ENCODE peak calls at places on chromosomes 7 and 10, in ten cellular contexts. X is CD4-positive, alpha-beta T cell; J is Peyer's patch; A is WERI-Rb-1; V is PC-9; K is PC-3; P is body of pancreas; Z is right cardiac atrium; G is NT2/D1; R is heart left ventricle. C is an unnamed sample.
A peak's percentile ranks its signal among the peaks of the same experiment; 100 is the strongest.

GRCh38 chr10:88530629-88531382 is 52.3 kb downstream of the RNLS start:
- DNase-seq in X (no peak), J (no peak), A (no peak), V (no peak), K (no peak), P (no peak), Z (no peak), G (no peak), R (no peak), C (no peak)

GRCh38 chr10:78860260-78860914 is 208.4 kb upstream of the ZMIZ1 start:
- DNase-seq in X (no peak), J (no peak), A (no peak), V (peak; percentile 18), K (no peak), P (no peak), Z (no peak), G (no peak), R (no peak), C (peak; percentile 5)

GRCh38 chr10:75202321-75203096 is 8.1 kb upstream of the VDAC2 start:
- DNase-seq in X (no peak), J (no peak), A (no peak), V (no peak), K (peak; percentile 86), P (no peak), Z (peak; percentile 82), G (no peak), R (peak; percentile 87), C (peak; percentile 48)

GRCh38 chr7:29987821-29988317 is 1.7 kb downstream of the SCRN1 start:
- DNase-seq in X (no peak), J (peak; percentile 19), A (no peak), V (peak; percentile 98), K (peak; percentile 94), P (peak; percentile 17), Z (no peak), G (no peak), R (no peak), C (no peak)

GRCh38 chr7:31033674-31034073 is 18.4 kb upstream of the ADCYAP1R1 start:
- DNase-seq in X (no peak), J (no peak), A (no peak), V (no peak), K (no peak), P (no peak), Z (no peak), G (no peak), R (no peak), C (no peak)

GRCh38 chr10:34008641-34009040 is 674.2 kb upstream of the NRP1 start:
- DNase-seq in X (no peak), J (no peak), A (no peak), V (no peak), K (no peak), P (no peak), Z (no peak), G (peak; percentile 48), R (no peak), C (no peak)

GRCh38 chr7:98357751-98358161 is 43.1 kb downstream of the BAIAP2L1 start:
- DNase-seq in X (no peak), J (no peak), A (no peak), V (peak; percentile 44), K (peak; percentile 63), P (peak; percentile 70), Z (no peak), G (no peak), R (no peak), C (peak; percentile 52)

GRCh38 chr7:142362349-142362748 is 104.5 kb upstream of the PRSS58 start:
- DNase-seq in X (no peak), J (no peak), A (no peak), V (no peak), K (no peak), P (no peak), Z (no peak), G (no peak), R (no peak), C (no peak)

GRCh38 chr7:94445696-94446194 is 51.0 kb downstream of the COL1A2 start:
- DNase-seq in X (no peak), J (no peak), A (no peak), V (no peak), K (no peak), P (no peak), Z (no peak), G (no peak), R (no peak), C (no peak)

GRCh38 chr7:2037805-2038635 is 194.7 kb downstream of the MAD1L1 start:
- DNase-seq in X (peak; percentile 31), J (no peak), A (peak; percentile 43), V (no peak), K (no peak), P (peak; percentile 68), Z (peak; percentile 60), G (no peak), R (no peak), C (no peak)

GRCh38 chr7:39688611-39689485 is 65.5 kb downstream of the RALA start:
- DNase-seq in X (no peak), J (no peak), A (no peak), V (no peak), K (peak; percentile 49), P (no peak), Z (no peak), G (no peak), R (no peak), C (no peak)

GRCh38 chr10:28008054-28008453 is 9.2 kb upstream of the ODAD2 start:
- DNase-seq in X (no peak), J (no peak), A (no peak), V (no peak), K (peak; percentile 23), P (no peak), Z (no peak), G (no peak), R (no peak), C (no peak)

GRCh38 chr10:34015700-34016099 is 681.2 kb upstream of the NRP1 start:
- DNase-seq in X (no peak), J (no peak), A (no peak), V (no peak), K (peak; percentile 60), P (no peak), Z (no peak), G (no peak), R (no peak), C (no peak)

GRCh38 chr10:48324580-48324979 is 18.1 kb downstream of the MAPK8 start:
- DNase-seq in X (no peak), J (no peak), A (no peak), V (no peak), K (no peak), P (no peak), Z (no peak), G (no peak), R (no peak), C (no peak)

GRCh38 chr10:35194906-35195305 is 68.3 kb downstream of the CREM start:
- DNase-seq in X (no peak), J (no peak), A (no peak), V (no peak), K (peak; percentile 37), P (no peak), Z (no peak), G (no peak), R (no peak), C (no peak)

GRCh38 chr10:133343557-133343956 is 3.6 kb upstream of the PRAP1 start:
- DNase-seq in X (no peak), J (no peak), A (no peak), V (no peak), K (no peak), P (no peak), Z (no peak), G (no peak), R (no peak), C (no peak)
- H3K27me3 ChIP-seq in X (peaks cover 33% of the 10 kb centered on the region), J (no peaks in the 10 kb centered on the region), A (no peaks in the 10 kb centered on the region), V (no peaks in the 10 kb centered on the region), K (no peaks in the 10 kb centered on the region), P (no peaks in the 10 kb centered on the region), Z (no peaks in the 10 kb centered on the region), G (peaks cover 15% of the 10 kb centered on the region), R (peaks cover 6% of the 10 kb centered on the region), C (no peaks in the 10 kb centered on the region)

DNA sequence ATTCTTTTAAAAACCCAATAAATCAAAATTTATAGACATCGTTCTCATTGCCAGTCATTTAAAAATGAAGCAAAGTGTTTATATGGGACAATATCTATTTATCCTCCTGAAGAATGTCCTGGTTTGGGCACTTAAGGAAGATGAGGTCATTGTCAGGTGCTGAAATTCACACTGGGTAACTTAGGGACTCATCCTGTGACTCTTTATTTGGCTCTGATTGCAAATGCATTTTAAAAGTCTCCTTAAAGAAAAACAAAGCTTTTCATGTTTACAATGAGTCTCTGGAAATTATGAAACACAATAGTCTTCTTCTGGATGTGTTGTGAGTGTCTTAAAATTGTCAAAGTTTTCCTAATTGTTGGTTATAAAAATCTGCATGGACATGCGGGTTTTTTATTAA is 69.5 kb upstream of the GPR158 start:
- DNase-seq in X (no peak), J (no peak), A (no peak), V (no peak), K (no peak), P (no peak), Z (no peak), G (no peak), R (no peak), C (no peak)
- H3K27me3 ChIP-seq in X (peaks cover 11% of the 10 kb centered on the region), J (no peaks in the 10 kb centered on the region), A (no peaks in the 10 kb centered on the region), V (no peaks in the 10 kb centered on the region), K (no peaks in the 10 kb centered on the region), P (no peaks in the 10 kb centered on the region), Z (no peaks in the 10 kb centered on the region), G (no peaks in the 10 kb centered on the region), R (no peaks in the 10 kb centered on the region), C (no peaks in the 10 kb centered on the region)

GRCh38 chr10:95500097-95500496 is 61.1 kb downstream of the SORBS1 start:
- DNase-seq in X (no peak), J (no peak), A (no peak), V (no peak), K (no peak), P (no peak), Z (no peak), G (no peak), R (no peak), C (no peak)

GRCh38 chr10:95500649-95501048 is 60.5 kb downstream of the SORBS1 start:
- DNase-seq in X (no peak), J (no peak), A (no peak), V (no peak), K (no peak), P (no peak), Z (no peak), G (no peak), R (no peak), C (no peak)

GRCh38 chr10:95502377-95502776 is 58.8 kb downstream of the SORBS1 start:
- DNase-seq in X (no peak), J (no peak), A (no peak), V (no peak), K (no peak), P (no peak), Z (no peak), G (no peak), R (no peak), C (no peak)

GRCh38 chr10:95503012-95503411 is 58.2 kb downstream of the SORBS1 start:
- DNase-seq in X (no peak), J (no peak), A (no peak), V (no peak), K (no peak), P (no peak), Z (no peak), G (no peak), R (no peak), C (no peak)

GRCh38 chr10:95501203-95502094 is 59.7 kb downstream of the SORBS1 start:
- DNase-seq in X (no peak), J (no peak), A (no peak), V (no peak), K (no peak), P (peak; percentile 55), Z (no peak), G (no peak), R (no peak), C (no peak)
- H3K27me3 ChIP-seq in X (peaks cover 5% of the 10 kb centered on the region), J (no peaks in the 10 kb centered on the region), A (no peaks in the 10 kb centered on the region), V (no peaks in the 10 kb centered on the region), K (no peaks in the 10 kb centered on the region), P (no peaks in the 10 kb centered on the region), Z (no peaks in the 10 kb centered on the region), G (no peaks in the 10 kb centered on the region), R (no peaks in the 10 kb centered on the region), C (no peaks in the 10 kb centered on the region)

GRCh38 chr7:97015787-97016391 is 8.7 kb downstream of the DLX5 start:
- DNase-seq in X (no peak), J (no peak), A (no peak), V (no peak), K (peak; percentile 5), P (no peak), Z (no peak), G (no peak), R (no peak), C (no peak)
- H3K27me3 ChIP-seq in X (peaks cover 98% of the 10 kb centered on the region), J (no peaks in the 10 kb centered on the region), A (no peaks in the 10 kb centered on the region), V (peaks cover 60% of the 10 kb centered on the region), K (peaks cover 49% of the 10 kb centered on the region), P (peaks cover 41% of the 10 kb centered on the region), Z (peaks cover 8% of the 10 kb centered on the region), G (peaks cover 99% of the 10 kb centered on the region), R (peaks cover 88% of the 10 kb centered on the region), C (peaks cover 16% of the 10 kb centered on the region)

C was measured in lung.